ENCODE peak calls at places on chromosomes 4 and X, in six cellular contexts. One of them, this sample, is unnamed. For H3K4me1, the result is how much of the 10 kb centered on the place peaks cover.

GRCh38 chrX:103839404-103839803 is 7.3 kb upstream of the RAB9B start:
- DNase-seq in kidney: no peak
- DNase-seq in tibial artery: no peak
- DNase-seq in thyroid gland: no peak
- DNase-seq in thoracic aorta: no peak
- DNase-seq in endodermal cell: no peak
- DNase-seq in this sample: no peak

GRCh38 chrX:118824173-118824782 is 654 bp downstream of the ZCCHC12 start:
- DNase-seq in kidney: no peak
- DNase-seq in tibial artery: no peak
- DNase-seq in thyroid gland: no peak
- DNase-seq in thoracic aorta: no peak
- DNase-seq in endodermal cell: peak
- DNase-seq in this sample: no peak

GRCh38 chrX:41473936-41474725 is 27.0 kb downstream of the NYX start:
- DNase-seq in kidney: no peak
- DNase-seq in tibial artery: no peak
- DNase-seq in thyroid gland: no peak
- DNase-seq in thoracic aorta: no peak
- DNase-seq in endodermal cell: no peak
- DNase-seq in this sample: no peak

GRCh38 chr4:128228021-128228571 is 59.5 kb downstream of the PGRMC2 start:
- DNase-seq in kidney: no peak
- DNase-seq in tibial artery: no peak
- DNase-seq in thyroid gland: peak
- DNase-seq in thoracic aorta: no peak
- DNase-seq in endodermal cell: no peak
- DNase-seq in this sample: no peak

GRCh38 chr4:2935762-2936743 is 27.2 kb downstream of the NOP14 start:
- DNase-seq in kidney: peak
- DNase-seq in tibial artery: peak
- DNase-seq in thyroid gland: no peak
- DNase-seq in thoracic aorta: peak
- DNase-seq in endodermal cell: peak
- DNase-seq in this sample: no peak

GRCh38 chrX:74422576-74423288 is 1.4 kb downstream of the SLC16A2 start:
- DNase-seq in kidney: peak
- DNase-seq in tibial artery: peak
- DNase-seq in thyroid gland: peak
- DNase-seq in thoracic aorta: peak
- DNase-seq in endodermal cell: peak
- DNase-seq in this sample: peak

GRCh38 chrX:110228453-110228852 is 89.4 kb downstream of the AMMECR1 start:
- DNase-seq in kidney: no peak
- DNase-seq in tibial artery: no peak
- DNase-seq in thyroid gland: no peak
- DNase-seq in thoracic aorta: no peak
- DNase-seq in endodermal cell: no peak
- DNase-seq in this sample: no peak

GRCh38 chr4:61561028-61561427 is 360.9 kb downstream of the ADGRL3 start:
- DNase-seq in kidney: no peak
- DNase-seq in tibial artery: no peak
- DNase-seq in thyroid gland: no peak
- DNase-seq in thoracic aorta: no peak
- DNase-seq in endodermal cell: no peak
- DNase-seq in this sample: no peak

GRCh38 chrX:71143508-71143907 is 1.1 kb upstream of the NLGN3 start:
- DNase-seq in kidney: no peak
- DNase-seq in tibial artery: peak
- DNase-seq in thyroid gland: peak
- DNase-seq in thoracic aorta: peak
- DNase-seq in endodermal cell: no peak
- DNase-seq in this sample: peak

GRCh38 chrX:110056419-110056818 is 53.5 kb downstream of the TMEM164 start:
- DNase-seq in kidney: no peak
- DNase-seq in tibial artery: no peak
- DNase-seq in thyroid gland: no peak
- DNase-seq in thoracic aorta: no peak
- DNase-seq in endodermal cell: no peak
- DNase-seq in this sample: no peak

GRCh38 chr4:45662996-45663395 is 460.9 kb downstream of the GABRG1 start:
- DNase-seq in kidney: no peak
- DNase-seq in tibial artery: no peak
- DNase-seq in thyroid gland: peak
- DNase-seq in thoracic aorta: no peak
- DNase-seq in endodermal cell: no peak
- DNase-seq in this sample: no peak

GRCh38 chr4:148444296-148445070 is 2.3 kb upstream of the NR3C2 start:
- DNase-seq in kidney: peak
- DNase-seq in tibial artery: peak
- DNase-seq in thyroid gland: peak
- DNase-seq in thoracic aorta: no peak
- DNase-seq in endodermal cell: peak
- DNase-seq in this sample: peak

GRCh38 chrX:17009856-17010650 is 63.6 kb downstream of the REPS2 start:
- DNase-seq in kidney: no peak
- DNase-seq in tibial artery: no peak
- DNase-seq in thyroid gland: no peak
- DNase-seq in thoracic aorta: no peak
- DNase-seq in endodermal cell: no peak
- DNase-seq in this sample: no peak

GRCh38 chr4:1501754-1502500 is 95.7 kb upstream of the NKX1-1 start:
- DNase-seq in kidney: peak
- DNase-seq in tibial artery: peak
- DNase-seq in thyroid gland: no peak
- DNase-seq in thoracic aorta: no peak
- DNase-seq in endodermal cell: peak
- DNase-seq in this sample: no peak

GRCh38 chr4:74618659-74619058 is 173.7 kb downstream of the AREG start:
- DNase-seq in kidney: no peak
- DNase-seq in tibial artery: no peak
- DNase-seq in thyroid gland: no peak
- DNase-seq in thoracic aorta: no peak
- DNase-seq in endodermal cell: no peak
- DNase-seq in this sample: no peak

GRCh38 chrX:132023117-132023895 is at the start of gene STK26:
- DNase-seq in kidney: peak
- DNase-seq in tibial artery: peak
- DNase-seq in thyroid gland: peak
- DNase-seq in thoracic aorta: peak
- DNase-seq in endodermal cell: peak
- DNase-seq in this sample: peak

GRCh38 chrX:39063037-39063436 is 261.8 kb downstream of the MID1IP1 start:
- DNase-seq in kidney: no peak
- DNase-seq in tibial artery: no peak
- DNase-seq in thyroid gland: no peak
- DNase-seq in thoracic aorta: no peak
- DNase-seq in endodermal cell: no peak
- DNase-seq in this sample: no peak

GRCh38 chr4:476501-476900 is 22.5 kb downstream of the ZNF721 start:
- DNase-seq in kidney: no peak
- DNase-seq in tibial artery: no peak
- DNase-seq in thyroid gland: no peak
- DNase-seq in thoracic aorta: no peak
- DNase-seq in endodermal cell: no peak
- DNase-seq in this sample: no peak

GRCh38 chr4:2931765-2932560 is 31.2 kb downstream of the NOP14 start:
- DNase-seq in kidney: peak
- DNase-seq in tibial artery: peak
- DNase-seq in thyroid gland: no peak
- DNase-seq in thoracic aorta: peak
- DNase-seq in endodermal cell: peak
- DNase-seq in this sample: peak

GRCh38 chrX:120429776-120430535 is 39.1 kb downstream of the LAMP2 start:
- DNase-seq in kidney: no peak
- DNase-seq in tibial artery: no peak
- DNase-seq in thyroid gland: no peak
- DNase-seq in thoracic aorta: no peak
- DNase-seq in endodermal cell: no peak
- DNase-seq in this sample: no peak

GRCh38 chr4:154014401-154015105 is 225.7 kb upstream of the SFRP2 start:
- DNase-seq in kidney: no peak
- DNase-seq in tibial artery: no peak
- DNase-seq in thyroid gland: no peak
- DNase-seq in thoracic aorta: no peak
- DNase-seq in endodermal cell: no peak
- DNase-seq in this sample: no peak

GRCh38 chr4:134668237-134668636 is 466.6 kb upstream of the PABPC4L start:
- DNase-seq in kidney: no peak
- DNase-seq in tibial artery: no peak
- DNase-seq in thyroid gland: no peak
- DNase-seq in thoracic aorta: no peak
- DNase-seq in endodermal cell: no peak
- DNase-seq in this sample: no peak

GRCh38 chr4:33090910-33091309 is 2370.7 kb downstream of the PCDH7 start:
- DNase-seq in kidney: no peak
- DNase-seq in tibial artery: no peak
- DNase-seq in thyroid gland: no peak
- DNase-seq in thoracic aorta: no peak
- DNase-seq in endodermal cell: no peak
- DNase-seq in this sample: no peak

DNA sequence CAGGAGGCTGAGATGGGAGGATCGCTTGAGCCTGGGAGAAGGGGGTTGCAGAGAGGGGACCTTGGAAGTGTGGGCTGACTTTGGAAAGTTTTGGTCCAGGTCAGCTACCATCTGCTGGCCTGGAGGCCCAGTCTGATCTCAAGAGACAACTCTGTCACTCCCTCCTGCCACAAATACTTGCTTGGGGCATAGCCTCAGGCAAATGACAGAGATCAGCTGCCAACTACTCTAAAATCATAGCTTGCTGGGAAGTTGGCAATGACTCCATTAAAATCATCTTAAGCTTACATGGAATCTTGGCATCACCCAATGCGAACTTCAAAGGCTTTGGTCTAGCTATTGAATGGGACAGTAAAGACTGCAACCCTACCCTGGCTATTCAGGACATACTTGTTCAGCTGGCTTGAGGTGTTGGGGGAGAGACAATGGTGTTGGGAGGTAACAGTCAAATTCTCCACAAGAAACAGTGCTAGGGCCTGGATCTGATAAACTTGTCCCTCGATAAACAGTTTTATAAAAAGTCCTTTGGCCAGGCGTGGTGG is 7.0 kb upstream of the USO1 start:
- DNase-seq in kidney: no peak
- DNase-seq in tibial artery: no peak
- DNase-seq in thyroid gland: no peak
- DNase-seq in thoracic aorta: no peak
- DNase-seq in endodermal cell: peak
- DNase-seq in this sample: no peak
- H3K27ac ChIP-seq in kidney: no peak
- H3K27ac ChIP-seq in tibial artery: no peak
- H3K27ac ChIP-seq in thyroid gland: no peak
- H3K27ac ChIP-seq in thoracic aorta: no peak
- H3K27ac ChIP-seq in endodermal cell: no peak
- H3K27ac ChIP-seq in this sample: peak

DNA sequence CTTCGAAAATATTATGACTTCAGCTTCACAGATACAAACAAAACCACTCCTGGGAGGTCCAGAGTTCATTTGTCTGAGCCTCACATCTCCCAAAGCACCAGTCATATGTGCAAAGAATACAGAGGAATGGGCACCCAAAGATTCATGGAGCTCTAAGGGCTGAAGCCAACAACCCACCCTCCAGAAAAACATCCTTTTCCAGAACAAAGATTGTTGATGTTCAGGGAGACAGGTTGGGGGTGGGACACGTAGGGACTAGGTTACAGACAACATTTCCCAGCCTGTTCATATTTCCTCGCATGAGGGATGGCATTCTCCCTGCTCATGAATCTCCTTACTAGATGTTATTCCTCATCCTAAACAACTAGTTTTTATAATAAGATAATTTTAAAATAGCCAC is 71.2 kb downstream of the METTL14 start:
- DNase-seq in kidney: no peak
- DNase-seq in tibial artery: no peak
- DNase-seq in thyroid gland: no peak
- DNase-seq in thoracic aorta: no peak
- DNase-seq in endodermal cell: no peak
- DNase-seq in this sample: no peak
- H3K4me1 ChIP-seq in kidney: under half
- H3K4me1 ChIP-seq in tibial artery: half or more
- H3K4me1 ChIP-seq in thyroid gland: under half
- H3K4me1 ChIP-seq in thoracic aorta: half or more
- H3K4me1 ChIP-seq in endodermal cell: under half
- H3K4me1 ChIP-seq in this sample: half or more

GRCh38 chr4:186691396-186691795 is 32.3 kb downstream of the FAT1 start:
- DNase-seq in kidney: no peak
- DNase-seq in tibial artery: no peak
- DNase-seq in thyroid gland: no peak
- DNase-seq in thoracic aorta: no peak
- DNase-seq in endodermal cell: no peak
- DNase-seq in this sample: no peak
- H3K27ac ChIP-seq in kidney: no peak
- H3K27ac ChIP-seq in tibial artery: no peak
- H3K27ac ChIP-seq in thyroid gland: no peak
- H3K27ac ChIP-seq in thoracic aorta: no peak
- H3K27ac ChIP-seq in endodermal cell: no peak
- H3K27ac ChIP-seq in this sample: no peak

GRCh38 chr4:37662306-37662705 is 23.9 kb downstream of the RELL1 start:
- DNase-seq in kidney: no peak
- DNase-seq in tibial artery: no peak
- DNase-seq in thyroid gland: peak
- DNase-seq in thoracic aorta: no peak
- DNase-seq in endodermal cell: no peak
- DNase-seq in this sample: no peak

GRCh38 chr4:37663552-37663951 is 22.6 kb downstream of the RELL1 start:
- DNase-seq in kidney: no peak
- DNase-seq in tibial artery: no peak
- DNase-seq in thyroid gland: no peak
- DNase-seq in thoracic aorta: no peak
- DNase-seq in endodermal cell: no peak
- DNase-seq in this sample: no peak

GRCh38 chr4:37661643-37662221 is 24.4 kb downstream of the RELL1 start:
- DNase-seq in kidney: no peak
- DNase-seq in tibial artery: no peak
- DNase-seq in thyroid gland: peak
- DNase-seq in thoracic aorta: no peak
- DNase-seq in endodermal cell: no peak
- DNase-seq in this sample: no peak

GRCh38 chr4:37664696-37665095 is 21.5 kb downstream of the RELL1 start:
- DNase-seq in kidney: no peak
- DNase-seq in tibial artery: no peak
- DNase-seq in thyroid gland: peak
- DNase-seq in thoracic aorta: no peak
- DNase-seq in endodermal cell: peak
- DNase-seq in this sample: no peak

DNA sequence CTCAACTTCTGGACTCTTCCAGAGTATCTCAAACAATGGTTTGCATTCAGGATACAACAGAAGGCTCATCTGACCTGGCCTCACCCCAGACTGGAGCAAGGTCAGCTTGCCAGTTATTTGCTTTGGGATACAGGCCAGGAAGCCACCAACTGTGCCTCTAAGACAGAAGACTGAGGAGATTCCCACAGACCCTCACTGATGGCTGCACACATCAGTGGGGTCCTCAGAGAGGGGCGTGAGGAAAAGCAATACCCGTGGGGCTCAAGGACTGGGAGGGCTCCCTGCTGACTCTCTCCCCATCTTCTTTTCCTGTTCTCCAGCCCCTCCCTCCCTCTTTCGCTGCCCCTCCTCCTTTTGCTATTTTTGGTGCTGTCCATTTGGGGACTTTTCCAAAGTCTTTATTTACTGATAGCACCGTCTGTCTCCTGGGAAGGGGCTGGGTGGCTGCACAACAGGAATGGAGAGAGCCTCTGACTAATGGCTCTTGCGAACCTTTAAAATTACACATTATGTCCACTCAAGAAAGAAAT is 23.2 kb downstream of the RELL1 start:
- DNase-seq in kidney: no peak
- DNase-seq in tibial artery: no peak
- DNase-seq in thyroid gland: peak
- DNase-seq in thoracic aorta: no peak
- DNase-seq in endodermal cell: peak
- DNase-seq in this sample: no peak
- H3K4me1 ChIP-seq in kidney: under half
- H3K4me1 ChIP-seq in tibial artery: half or more
- H3K4me1 ChIP-seq in thyroid gland: half or more
- H3K4me1 ChIP-seq in thoracic aorta: under half
- H3K4me1 ChIP-seq in endodermal cell: under half
- H3K4me1 ChIP-seq in this sample: half or more